ENCODE peak calls at places on chromosomes 6 and 20, in eight cellular contexts. K is A673, C is fibroblast of lung, D is IMR-90, G is H1, Q is psoas muscle, A is neural progenitor cell, J is transverse colon. M is an unnamed sample. For H3K4me1, H3K9me3 and H3K27me3, the result is how much of the 10 kb centered on the place peaks cover.

GRCh38 chr6:17584241-17584803 is 15.8 kb upstream of the FAM8A1 start:
- DNase-seq in D (peak), C (peak), Q (no peak), G (no peak), K (peak), J (no peak), A (peak), M (peak)

GRCh38 chr20:15370370-15370769 is 1033.0 kb upstream of the FLRT3 start:
- DNase-seq in A (no peak), Q (no peak), J (no peak), K (no peak), C (no peak), D (no peak), G (no peak), M (no peak)

GRCh38 chr6:123808556-123808955 is 4.9 kb downstream of the NKAIN2 start:
- DNase-seq in K (no peak), D (no peak), J (no peak), C (peak), Q (no peak), A (peak), G (no peak), M (no peak)

GRCh38 chr6:167907837-167908681 is 81.3 kb downstream of the AFDN start:
- DNase-seq in G (no peak), Q (no peak), J (peak), C (peak), D (peak), K (peak), A (no peak), M (no peak)

GRCh38 chr20:35698298-35699126 is 640 bp downstream of the NFS1 start:
- DNase-seq in A (peak), K (peak), C (peak), D (no peak), Q (no peak), J (no peak), G (peak), M (peak)

GRCh38 chr6:135922746-135923145 is 71.2 kb downstream of the PDE7B start:
- DNase-seq in J (no peak), D (peak), A (no peak), C (peak), G (no peak), K (no peak), Q (peak), M (no peak)

GRCh38 chr6:136582702-136583471 is 32.7 kb upstream of the MAP7 start:
- DNase-seq in A (no peak), G (no peak), K (peak), D (peak), J (no peak), Q (no peak), C (peak), M (peak)

GRCh38 chr6:90005048-90005827 is 111.0 kb downstream of the GJA10 start:
- DNase-seq in K (no peak), C (no peak), A (peak), J (peak), G (no peak), D (no peak), Q (peak), M (no peak)

GRCh38 chr20:35992713-35993335 is 24.4 kb downstream of the CNBD2 start:
- DNase-seq in D (peak), Q (no peak), G (no peak), C (peak), J (peak), A (peak), K (peak), M (peak)

GRCh38 chr6:110720066-110720465 is 95.2 kb downstream of the CDK19 start:
- DNase-seq in J (no peak), K (no peak), A (no peak), D (no peak), Q (no peak), G (no peak), C (no peak), M (no peak)

GRCh38 chr6:154086510-154086909 is 47.5 kb downstream of the OPRM1 start:
- DNase-seq in C (no peak), G (no peak), D (no peak), Q (no peak), A (no peak), K (no peak), J (no peak), M (no peak)

GRCh38 chr6:31131595-31131994 is 7.3 kb downstream of the PSORS1C2 start:
- DNase-seq in G (no peak), K (no peak), Q (no peak), A (no peak), D (no peak), J (no peak), C (no peak), M (no peak)

GRCh38 chr6:24493945-24494725 is 634 bp upstream of the ALDH5A1 start:
- DNase-seq in C (no peak), Q (no peak), G (no peak), K (no peak), J (no peak), D (no peak), A (no peak), M (no peak)

GRCh38 chr6:72677740-72678139 is 55.9 kb downstream of the KCNQ5 start:
- DNase-seq in J (no peak), K (no peak), Q (no peak), D (no peak), A (no peak), C (no peak), G (no peak), M (no peak)

GRCh38 chr6:51090343-51090742 is 271.7 kb downstream of the TFAP2B start:
- DNase-seq in D (no peak), K (no peak), A (no peak), C (no peak), G (no peak), Q (no peak), J (no peak), M (no peak)

GRCh38 chr20:15146948-15147347 is 809.5 kb upstream of the FLRT3 start:
- DNase-seq in D (no peak), K (no peak), A (no peak), J (no peak), Q (no peak), G (no peak), C (no peak), M (no peak)

GRCh38 chr20:20732641-20733040 is 20.2 kb upstream of the RALGAPA2 start:
- DNase-seq in G (no peak), K (no peak), J (no peak), Q (no peak), C (no peak), D (no peak), A (no peak), M (no peak)

GRCh38 chr6:17828149-17828548 is 121.4 kb upstream of the NUP153 start:
- DNase-seq in G (no peak), Q (no peak), K (no peak), A (no peak), J (no peak), D (no peak), C (no peak), M (no peak)

GRCh38 chr6:109580519-109580918 is 97.5 kb upstream of the ZBTB24 start:
- DNase-seq in J (no peak), K (peak), A (peak), Q (no peak), D (peak), G (no peak), C (peak), M (no peak)

GRCh38 chr6:65116326-65116725 is 590.7 kb downstream of the EYS start:
- DNase-seq in G (no peak), Q (no peak), C (no peak), D (no peak), A (no peak), K (no peak), J (no peak), M (no peak)

GRCh38 chr6:111230351-111231077 is 143.2 kb downstream of the SLC16A10 start:
- DNase-seq in A (no peak), J (no peak), C (peak), D (peak), K (no peak), G (no peak), Q (no peak), M (no peak)

GRCh38 chr6:157559201-157559756 is 178.3 kb downstream of the ZDHHC14 start:
- DNase-seq in D (no peak), J (no peak), C (no peak), A (no peak), K (no peak), G (no peak), Q (no peak), M (no peak)

GRCh38 chr20:50670126-50670862 is 21.0 kb downstream of the RIPOR3 start:
- DNase-seq in A (no peak), J (no peak), G (no peak), K (no peak), D (peak), Q (no peak), C (peak), M (peak)

GRCh38 chr20:54416770-54417169 is 58.6 kb upstream of the DOK5 start:
- DNase-seq in A (no peak), J (no peak), C (peak), K (peak), G (no peak), D (no peak), Q (no peak), M (no peak)

GRCh38 chr20:38673731-38674177 is 50.5 kb upstream of the SLC32A1 start:
- DNase-seq in Q (no peak), K (peak), D (no peak), A (peak), J (no peak), C (peak), G (no peak), M (peak)

GRCh38 chr20:13420625-13421024 is 199.6 kb downstream of the ISM1 start:
- DNase-seq in D (no peak), K (no peak), A (no peak), C (no peak), Q (no peak), J (no peak), G (no peak), M (no peak)

GRCh38 chr6:11711644-11711993 is 67.0 kb downstream of the ADTRP start:
- DNase-seq in D (peak), A (no peak), Q (no peak), J (no peak), G (no peak), K (no peak), C (peak), M (no peak)

GRCh38 chr6:37176268-37177082 is 6.5 kb downstream of the PIM1 start:
- DNase-seq in A (no peak), J (no peak), G (no peak), C (no peak), K (no peak), Q (no peak), D (no peak), M (no peak)

GRCh38 chr6:168089186-168090063 is 10.4 kb upstream of the FRMD1 start:
- DNase-seq in D (no peak), K (no peak), J (no peak), G (no peak), C (no peak), Q (peak), A (no peak), M (peak)

GRCh38 chr20:51703446-51704287 is 64.5 kb downstream of the ATP9A start:
- DNase-seq in J (no peak), D (no peak), G (no peak), Q (no peak), A (peak), C (no peak), K (peak), M (no peak)

GRCh38 chr6:111105578-111105977 is 18.3 kb downstream of the SLC16A10 start:
- DNase-seq in J (peak), G (no peak), K (no peak), A (no peak), D (peak), C (peak), Q (peak), M (no peak)

GRCh38 chr6:29564875-29565274 is 5.3 kb upstream of the UBD start:
- DNase-seq in G (no peak), K (no peak), C (no peak), Q (no peak), J (no peak), A (no peak), D (no peak), M (no peak)

GRCh38 chr20:50245561-50246366 is 55.1 kb downstream of the CEBPB start:
- DNase-seq in C (peak), Q (peak), G (no peak), A (no peak), J (no peak), D (peak), K (peak), M (peak)

GRCh38 chr6:49550413-49551125 is at the start of gene C6orf141:
- DNase-seq in G (peak), J (peak), Q (no peak), A (peak), K (peak), C (peak), D (no peak), M (no peak)

GRCh38 chr6:113120577-113121285 is 736.4 kb upstream of the MARCKS start:
- DNase-seq in K (peak), Q (no peak), G (no peak), J (no peak), A (peak), D (peak), C (peak), M (peak)

GRCh38 chr6:159894991-159895390 is 4.2 kb downstream of the MAS1 start:
- DNase-seq in K (no peak), A (no peak), C (no peak), Q (no peak), D (no peak), J (peak), G (no peak), M (no peak)

GRCh38 chr6:1595271-1596087 is 14.2 kb upstream of the FOXC1 start:
- DNase-seq in J (no peak), C (no peak), G (no peak), A (no peak), Q (no peak), K (no peak), D (no peak), M (no peak)

GRCh38 chr6:64012351-64013060 is 376.9 kb downstream of the PHF3 start:
- DNase-seq in D (peak), C (peak), K (peak), A (peak), G (no peak), J (peak), Q (no peak), M (peak)

DNA sequence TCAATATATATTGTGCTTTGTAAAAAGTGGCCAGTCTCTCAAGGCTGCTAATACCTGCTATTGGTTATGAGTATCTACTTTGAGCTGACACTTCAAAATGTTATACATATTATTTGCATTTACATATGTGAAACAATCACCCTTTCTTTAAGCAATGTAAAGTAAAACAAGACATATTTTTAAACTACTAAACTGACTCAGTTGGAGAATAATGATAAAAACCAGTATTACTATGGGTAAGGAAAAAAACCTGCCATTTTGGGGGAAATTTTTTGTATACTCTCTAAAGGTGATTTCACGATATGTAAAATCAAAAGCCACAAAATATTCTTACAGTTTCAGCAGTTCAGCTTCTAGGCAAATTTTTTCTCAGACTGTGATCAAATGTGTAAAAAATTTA is 232.3 kb downstream of the PRL start:
- DNase-seq in D (no peak), A (no peak), J (no peak), G (no peak), Q (no peak), K (no peak), C (no peak), M (no peak)
- H3K4me1 ChIP-seq in D (under half), A (under half), J (under half), G (under half), Q (under half), K (under half), C (under half), M (under half)

GRCh38 chr20:56195946-56196345 is 52.6 kb upstream of the MC3R start:
- DNase-seq in D (no peak), J (no peak), K (peak), G (no peak), A (no peak), C (no peak), Q (no peak), M (no peak)
- H3K9me3 ChIP-seq in D (under half), J (under half), K (under half), G (half or more), A (under half), C (under half), Q (under half), M (under half)

DNA sequence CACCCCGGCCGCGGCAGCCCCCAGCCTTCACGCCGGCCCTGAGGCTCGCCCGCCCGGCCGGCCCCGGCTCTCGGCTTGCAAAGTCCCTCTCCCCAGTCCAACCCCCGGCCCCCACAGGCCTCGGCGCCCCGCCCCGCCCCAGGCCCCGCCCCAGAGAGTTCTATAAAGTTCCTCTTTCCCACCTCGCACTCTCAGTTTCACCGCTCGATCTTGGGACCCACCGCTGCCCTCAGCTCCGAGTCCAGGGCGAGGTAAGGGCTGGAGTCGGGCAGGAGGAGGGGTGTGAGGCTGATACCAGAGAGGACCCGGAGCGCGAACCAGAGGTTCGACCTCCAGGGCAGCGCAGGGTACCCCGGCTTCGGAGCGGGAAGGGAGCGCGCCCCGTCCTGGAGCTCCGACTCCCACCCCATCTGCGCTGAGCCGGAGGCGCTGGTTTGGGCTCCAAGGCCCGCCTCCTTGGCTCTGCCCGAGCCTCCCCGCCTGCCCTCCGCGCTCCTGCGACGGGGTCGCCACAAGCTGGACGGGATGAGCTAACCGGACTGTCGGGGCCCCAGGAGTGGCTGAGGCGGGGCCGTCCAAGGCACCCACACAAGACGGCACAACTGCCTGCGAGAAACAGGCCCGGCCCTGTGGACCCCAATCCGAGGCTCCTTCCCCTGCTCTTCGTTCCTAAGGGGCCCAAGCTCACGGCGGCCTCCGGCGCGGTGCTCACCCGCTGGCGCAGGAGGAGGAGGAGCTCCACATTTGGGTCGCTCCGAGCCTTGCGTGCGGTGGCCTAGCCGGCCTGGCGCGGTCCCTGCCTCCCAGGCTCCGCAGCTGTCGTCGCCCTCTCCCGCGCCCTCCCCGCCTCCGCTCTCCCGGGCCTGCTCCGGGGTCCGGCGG is at the start of gene IRF4:
- DNase-seq in A (peak), D (no peak), J (peak), G (peak), Q (peak), K (no peak), C (no peak), M (no peak)
- H3K27me3 ChIP-seq in A (half or more), D (half or more), J (half or more), G (half or more), Q (under half), K (half or more), C (half or more), M (under half)

GRCh38 chr20:44403194-44404112 is 48.0 kb downstream of the HNF4A start:
- DNase-seq in D (no peak), K (no peak), G (no peak), A (no peak), Q (no peak), J (peak), C (no peak), M (no peak)
- H3K4me1 ChIP-seq in D (under half), K (under half), G (under half), A (under half), Q (under half), J (under half), C (under half), M (under half)

M was measured in SJCRH30.